ENCODE peak calls at places on chromosomes 16 and 17, in six cellular contexts. C is A549; I is CD8-positive, alpha-beta T cell; K is PC-9; M is OCI-LY7; D is endodermal cell. P is an unnamed sample. For H3K4me1, the result is how much of the 10 kb centered on the place peaks cover.

GRCh38 chr16:48619547-48619946 is 9.6 kb upstream of the N4BP1 start:
- DNase-seq in D (no peak), K (no peak), C (no peak), M (no peak), I (no peak), P (no peak)

GRCh38 chr17:81400154-81400938 is 5.1 kb downstream of the BAHCC1 start:
- DNase-seq in K (no peak), C (peak), M (no peak), I (no peak), D (peak), P (peak)

GRCh38 chr16:78045865-78046581 is 23.7 kb downstream of the CLEC3A start:
- DNase-seq in M (no peak), D (peak), K (no peak), I (no peak), C (peak), P (peak)

GRCh38 chr17:70859829-70860228 is 690.5 kb downstream of the KCNJ2 start:
- DNase-seq in K (no peak), I (no peak), D (no peak), M (no peak), C (no peak), P (no peak)

GRCh38 chr16:49524578-49525315 is 151.1 kb downstream of the C16orf78 start:
- DNase-seq in K (no peak), M (no peak), C (no peak), D (no peak), I (no peak), P (no peak)

GRCh38 chr17:49977463-49978389 is 8.7 kb downstream of the DLX4 start:
- DNase-seq in K (no peak), C (no peak), D (peak), I (no peak), M (no peak), P (no peak)

GRCh38 chr17:32943647-32944191 is 15.8 kb downstream of the TMEM98 start:
- DNase-seq in I (no peak), D (peak), C (no peak), K (no peak), M (no peak), P (no peak)

GRCh38 chr17:83196973-83197880 is 117.8 kb downstream of the METRNL start:
- DNase-seq in D (no peak), C (no peak), M (no peak), K (no peak), I (no peak), P (no peak)

GRCh38 chr17:35542990-35543389 is 5.5 kb upstream of the SLFN12L start:
- DNase-seq in D (no peak), C (no peak), M (no peak), I (no peak), K (no peak), P (no peak)

GRCh38 chr17:82052638-82053059 is 951 bp downstream of the GPS1 start:
- DNase-seq in D (no peak), M (no peak), K (no peak), I (no peak), C (no peak), P (no peak)

GRCh38 chr16:56426585-56426984 is 1.2 kb upstream of the AMFR start:
- DNase-seq in M (no peak), K (peak), D (no peak), C (no peak), I (no peak), P (no peak)

GRCh38 chr17:75412455-75413317 is 7.2 kb upstream of the GRB2 start:
- DNase-seq in M (peak), I (peak), D (peak), K (peak), C (peak), P (peak)

GRCh38 chr16:24036614-24037013 is 200.8 kb downstream of the PRKCB start:
- DNase-seq in M (peak), D (peak), C (peak), I (peak), K (no peak), P (peak)

GRCh38 chr16:13453938-13454553 is 465.9 kb upstream of the ERCC4 start:
- DNase-seq in C (peak), K (no peak), M (peak), I (no peak), D (peak), P (peak)

GRCh38 chr16:70746040-70746707 is 54.8 kb downstream of the VAC14 start:
- DNase-seq in D (no peak), K (peak), C (peak), M (no peak), I (no peak), P (peak)

GRCh38 chr17:489758-490329 is 137.2 kb upstream of the RPH3AL start:
- DNase-seq in K (no peak), C (peak), I (peak), D (peak), M (peak), P (peak)

GRCh38 chr17:49210158-49211029 is at the start of the genes ABI3 and GNGT2:
- DNase-seq in K (no peak), D (peak), I (peak), C (no peak), M (peak), P (peak)

GRCh38 chr17:75383842-75384195 is 21.7 kb downstream of the GRB2 start:
- DNase-seq in K (no peak), C (no peak), M (no peak), I (no peak), D (peak), P (no peak)

GRCh38 chr16:10776280-10776679 is 32.6 kb downstream of the NUBP1 start:
- DNase-seq in K (no peak), M (no peak), D (no peak), C (no peak), I (no peak), P (no peak)

GRCh38 chr17:45129940-45130639 is 2.2 kb downstream of the PLCD3 start:
- DNase-seq in M (no peak), D (peak), K (peak), C (peak), I (no peak), P (peak)

GRCh38 chr16:80117731-80118130 is 423.1 kb upstream of the DYNLRB2 start:
- DNase-seq in C (no peak), M (no peak), K (no peak), I (no peak), D (no peak), P (no peak)

GRCh38 chr17:79809530-79810137 is 12.8 kb upstream of the CBX8 start:
- DNase-seq in C (no peak), M (no peak), D (peak), K (no peak), I (no peak), P (peak)

GRCh38 chr17:36728030-36728991 is 126.9 kb downstream of the MRM1 start:
- DNase-seq in I (no peak), D (peak), M (no peak), K (no peak), C (no peak), P (no peak)
- H3K4me3 ChIP-seq in I (peak), D (peak), M (no peak), K (no peak), C (no peak), P (no peak)

GRCh38 chr16:68090526-68090925 is 5.4 kb downstream of the NFATC3 start:
- DNase-seq in M (no peak), I (no peak), K (no peak), C (no peak), D (no peak), P (no peak)
- H3K4me1 ChIP-seq in M (half or more), I (half or more), K (under half), C (half or more), D (under half), P (under half)

GRCh38 chr17:47948706-47949196 is 7.4 kb downstream of the PNPO start:
- DNase-seq in M (no peak), I (no peak), C (peak), K (peak), D (no peak), P (peak)
- TF ChIP-seq CTCF in M (no peak), I (no peak), C (no peak), K (no peak), D (no peak), P (no peak)

DNA sequence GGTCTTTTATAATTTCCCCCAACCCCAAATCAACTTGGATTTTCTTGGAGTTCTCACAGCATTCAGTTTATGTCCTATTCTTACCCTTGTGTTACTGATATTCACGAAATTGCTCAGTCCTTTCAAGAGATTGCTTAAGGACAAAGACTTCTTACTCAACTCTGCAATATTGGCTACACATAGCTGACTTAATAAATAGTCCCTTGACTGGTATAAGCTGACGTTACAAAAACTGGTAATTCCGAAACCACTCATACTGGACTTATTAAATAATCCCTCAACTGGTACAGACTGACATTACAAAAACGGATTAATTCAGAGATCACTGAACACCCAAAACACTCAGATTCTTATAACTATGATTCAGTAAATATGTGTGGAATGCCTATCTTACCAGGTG is 860 bp downstream of the TIGD7 start:
- DNase-seq in C (no peak), K (no peak), I (no peak), M (no peak), D (no peak), P (no peak)
- H3K4me3 ChIP-seq in C (peak), K (peak), I (peak), M (no peak), D (peak), P (peak)

DNA sequence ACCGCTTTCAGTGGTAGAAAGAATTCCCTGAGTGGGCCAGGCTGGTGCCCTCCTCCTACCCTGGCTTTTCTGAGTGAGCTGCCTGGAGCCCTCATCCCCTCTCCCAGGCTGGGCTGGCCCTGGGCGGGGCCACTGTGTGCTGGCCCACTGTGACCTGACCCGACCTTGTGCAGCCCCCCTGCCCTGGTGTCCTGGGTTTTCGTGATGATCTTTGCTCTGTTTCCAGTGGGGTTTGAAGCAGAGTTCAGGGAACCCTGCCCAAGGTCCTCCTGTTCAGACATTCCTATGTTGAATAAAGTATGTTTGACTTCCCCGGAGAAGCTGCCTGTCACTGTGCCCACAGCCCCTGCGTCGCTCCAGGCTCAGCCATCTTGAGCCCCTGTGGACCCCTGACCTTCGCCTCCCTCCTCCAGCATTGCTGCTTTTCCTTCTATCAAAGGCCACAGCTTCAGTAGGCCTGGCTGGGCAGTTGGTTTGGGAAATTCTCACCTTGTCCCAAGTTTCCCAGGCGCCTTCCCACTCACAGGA is 13.7 kb upstream of the NAGLU start:
- DNase-seq in M (no peak), I (no peak), C (no peak), K (no peak), D (peak), P (no peak)
- H3K4me1 ChIP-seq in M (under half), I (under half), C (half or more), K (under half), D (under half), P (under half)

GRCh38 chr16:67406111-67406593 is 10.1 kb downstream of the ZDHHC1 start:
- DNase-seq in M (no peak), C (no peak), I (no peak), K (no peak), D (no peak), P (no peak)

GRCh38 chr16:67403976-67404555 is 10.8 kb upstream of the TPPP3 start:
- DNase-seq in K (no peak), I (no peak), M (no peak), C (no peak), D (no peak), P (no peak)

GRCh38 chr16:67406628-67407027 is 9.6 kb downstream of the ZDHHC1 start:
- DNase-seq in K (no peak), D (no peak), I (no peak), C (no peak), M (no peak), P (no peak)

GRCh38 chr16:67405336-67405735 is 10.9 kb downstream of the ZDHHC1 start:
- DNase-seq in D (no peak), I (no peak), K (no peak), M (no peak), C (no peak), P (no peak)

DNA sequence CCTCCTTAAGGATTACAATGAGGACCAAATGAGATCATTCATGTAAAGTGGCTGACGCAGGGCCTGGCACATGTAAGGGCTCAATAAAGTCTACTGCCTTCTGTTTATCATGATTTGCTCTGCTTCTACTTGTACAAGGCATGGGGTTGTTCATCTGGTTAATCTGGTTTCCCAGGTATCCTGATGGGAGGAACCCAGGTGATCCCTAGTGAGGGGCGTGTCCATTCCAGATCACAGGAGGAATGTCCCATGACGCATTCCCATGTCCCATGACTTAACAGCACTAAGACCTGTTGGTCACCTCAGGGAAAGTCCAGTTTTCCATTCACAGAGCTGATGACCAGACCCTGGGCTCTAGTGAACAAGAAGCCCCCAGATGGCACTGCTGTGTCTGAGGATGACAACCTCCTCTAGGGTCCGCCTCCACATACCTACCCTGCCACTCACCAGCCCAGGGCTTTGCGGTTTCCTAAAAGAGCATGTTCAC is 11.5 kb upstream of the TPPP3 start:
- DNase-seq in K (peak), C (no peak), I (no peak), D (no peak), M (no peak), P (peak)
- TF ChIP-seq CTCF in K (no peak), C (no peak), I (no peak), D (no peak), M (no peak), P (no peak)

GRCh38 chr17:72004011-72004427 is 116.8 kb upstream of the SOX9 start:
- DNase-seq in D (no peak), C (peak), K (no peak), M (no peak), I (no peak), P (no peak)

GRCh38 chr17:72005332-72006163 is 115.3 kb upstream of the SOX9 start:
- DNase-seq in D (no peak), I (no peak), C (no peak), M (no peak), K (no peak), P (no peak)

GRCh38 chr17:72008236-72008874 is 112.5 kb upstream of the SOX9 start:
- DNase-seq in D (no peak), M (no peak), C (no peak), I (no peak), K (peak), P (no peak)

DNA sequence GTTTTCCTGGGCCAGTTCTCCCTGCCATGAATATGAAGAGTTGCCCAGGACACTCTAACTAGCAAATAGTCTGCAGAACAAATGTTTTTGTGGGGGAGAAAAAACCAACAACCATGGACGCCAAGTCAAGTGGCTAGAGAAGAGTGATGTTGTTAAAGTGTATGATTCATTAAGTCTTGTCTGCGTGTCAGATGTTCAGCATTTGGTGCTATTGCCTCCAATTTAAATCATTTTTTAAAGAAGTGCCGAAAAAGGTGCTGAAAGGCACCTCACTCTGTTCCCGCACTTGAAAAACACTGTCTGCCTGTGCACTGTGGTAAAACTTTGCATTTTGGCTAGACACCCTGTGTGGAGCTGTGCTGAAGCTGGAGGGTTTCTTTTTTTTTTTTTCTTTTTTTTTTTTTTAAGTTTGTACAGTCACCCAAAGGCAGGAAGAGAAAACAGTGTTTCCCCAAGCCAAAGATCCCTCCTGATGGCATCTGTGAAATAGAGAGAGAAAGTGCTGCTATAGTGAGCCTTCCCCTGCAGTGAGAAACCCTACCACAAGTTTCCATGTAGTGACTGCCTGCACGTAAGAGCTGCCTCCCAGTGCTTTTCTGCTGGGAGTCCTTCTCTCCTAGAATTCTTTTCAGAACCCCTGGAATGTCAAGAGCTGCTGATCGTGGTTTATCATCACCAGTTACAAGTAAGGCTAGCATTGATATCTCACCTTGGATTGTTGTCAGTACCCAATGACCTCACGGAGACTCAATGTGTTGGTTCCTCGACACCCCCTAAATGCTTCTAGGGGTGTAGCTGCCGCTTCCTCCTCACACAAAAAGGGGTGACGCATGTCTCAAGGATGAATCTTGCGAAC is 116.1 kb upstream of the SOX9 start:
- DNase-seq in K (no peak), M (no peak), D (no peak), I (no peak), C (no peak), P (no peak)
- H3K4me3 ChIP-seq in K (no peak), M (no peak), D (no peak), I (no peak), C (no peak), P (no peak)

GRCh38 chr17:18138065-18138749 is 29.7 kb downstream of the MYO15A start:
- DNase-seq in D (no peak), K (no peak), I (no peak), C (no peak), M (no peak), P (no peak)
- H3K4me1 ChIP-seq in D (under half), K (under half), I (under half), C (under half), M (under half), P (under half)